ENCODE peak calls at places on chromosome 3, in eight cellular contexts. E is CD4-positive, alpha-beta T cell; B is NCI-H748 treated with DMSO at 0.1 percent for 48 hours; G is activated CD4-positive, alpha-beta T cell treated with anti-CD3 and anti-CD28 coated beads, Interleukin-2, amount 50 U/mL, for 4 hours; C is fibroblast of pulmonary artery; Z is T follicular helper cell; O is putamen; P is psoas muscle. M is an unnamed sample.

GRCh38 chr3:189309400-189309975 is 137.7 kb downstream of the TPRG1 start:
- DNase-seq in E (no peak), B (no peak), G (no peak), C (no peak), Z (no peak), O (no peak), P (no peak), M (no peak)

GRCh38 chr3:186815490-186815889 is 9.2 kb upstream of the RFC4 start:
- DNase-seq in E (no peak), B (no peak), G (no peak), C (peak), Z (no peak), O (no peak), P (no peak), M (peak)

GRCh38 chr3:149384911-149385321 is 7.5 kb upstream of the TM4SF1 start:
- DNase-seq in E (no peak), B (no peak), G (no peak), C (peak), Z (no peak), O (no peak), P (no peak), M (peak)

GRCh38 chr3:11757441-11757875 is 89.2 kb downstream of the TAMM41 start:
- DNase-seq in E (no peak), B (no peak), G (no peak), C (peak), Z (no peak), O (no peak), P (peak), M (peak)

GRCh38 chr3:13316603-13317002 is 103.5 kb downstream of the NUP210 start:
- DNase-seq in E (no peak), B (no peak), G (no peak), C (no peak), Z (no peak), O (no peak), P (no peak), M (no peak)

GRCh38 chr3:94076055-94076454 is 13.2 kb downstream of the NSUN3 start:
- DNase-seq in E (no peak), B (no peak), G (no peak), C (peak), Z (no peak), O (no peak), P (no peak), M (no peak)

GRCh38 chr3:50516048-50516871 is 12.8 kb upstream of the CACNA2D2 start:
- DNase-seq in E (no peak), B (no peak), G (no peak), C (peak), Z (no peak), O (no peak), P (peak), M (no peak)

GRCh38 chr3:55729546-55729945 is 242.4 kb upstream of the WNT5A start:
- DNase-seq in E (no peak), B (no peak), G (no peak), C (no peak), Z (no peak), O (no peak), P (no peak), M (no peak)

GRCh38 chr3:72446406-72447058 is 401.7 kb downstream of the SHQ1 start:
- DNase-seq in E (peak), B (no peak), G (peak), C (peak), Z (peak), O (peak), P (no peak), M (peak)

GRCh38 chr3:57019057-57019456 is 41.4 kb upstream of the SPATA12 start:
- DNase-seq in E (no peak), B (no peak), G (no peak), C (no peak), Z (no peak), O (no peak), P (no peak), M (no peak)

GRCh38 chr3:134777341-134777740 is 17.7 kb upstream of the EPHB1 start:
- DNase-seq in E (no peak), B (no peak), G (no peak), C (no peak), Z (no peak), O (no peak), P (no peak), M (no peak)

GRCh38 chr3:42853739-42854302 is 21.9 kb downstream of the CYP8B1 start:
- DNase-seq in E (no peak), B (peak), G (no peak), C (no peak), Z (no peak), O (no peak), P (no peak), M (no peak)

GRCh38 chr3:130576571-130577266 is 59.7 kb downstream of the COL6A6 start:
- DNase-seq in E (no peak), B (no peak), G (no peak), C (peak), Z (no peak), O (no peak), P (no peak), M (no peak)

GRCh38 chr3:146136647-146137046 is 24.3 kb downstream of the PLOD2 start:
- DNase-seq in E (no peak), B (no peak), G (no peak), C (no peak), Z (no peak), O (no peak), P (no peak), M (no peak)

GRCh38 chr3:113753376-113753985 is 6.6 kb downstream of the ATP6V1A start:
- DNase-seq in E (no peak), B (no peak), G (no peak), C (no peak), Z (no peak), O (no peak), P (no peak), M (no peak)

GRCh38 chr3:18098960-18099587 is 326.1 kb downstream of the SATB1 start:
- DNase-seq in E (no peak), B (peak), G (no peak), C (peak), Z (no peak), O (no peak), P (no peak), M (no peak)

GRCh38 chr3:196608693-196609092 is 30.8 kb upstream of the NRROS start:
- DNase-seq in E (no peak), B (no peak), G (no peak), C (no peak), Z (no peak), O (no peak), P (no peak), M (no peak)

GRCh38 chr3:81105761-81106160 is 655.7 kb downstream of the GBE1 start:
- DNase-seq in E (no peak), B (no peak), G (no peak), C (peak), Z (no peak), O (no peak), P (no peak), M (peak)

GRCh38 chr3:190581041-190581501 is 67.2 kb downstream of the IL1RAP start:
- DNase-seq in E (no peak), B (no peak), G (no peak), C (peak), Z (no peak), O (no peak), P (no peak), M (peak)

GRCh38 chr3:183210862-183211341 is 42.2 kb upstream of the B3GNT5 start:
- DNase-seq in E (no peak), B (no peak), G (peak), C (no peak), Z (no peak), O (no peak), P (no peak), M (no peak)

GRCh38 chr3:54087581-54088410 is 34.6 kb upstream of the CACNA2D3 start:
- DNase-seq in E (no peak), B (no peak), G (no peak), C (peak), Z (no peak), O (no peak), P (no peak), M (no peak)

GRCh38 chr3:156614642-156615511 is 59.5 kb upstream of the TIPARP start:
- DNase-seq in E (no peak), B (no peak), G (no peak), C (peak), Z (no peak), O (no peak), P (no peak), M (no peak)

GRCh38 chr3:188448813-188449212 is 294.9 kb downstream of the LPP start:
- DNase-seq in E (no peak), B (no peak), G (no peak), C (no peak), Z (no peak), O (no peak), P (no peak), M (no peak)

GRCh38 chr3:115788921-115789470 is 165.7 kb downstream of the GAP43 start:
- DNase-seq in E (no peak), B (no peak), G (no peak), C (peak), Z (no peak), O (no peak), P (no peak), M (no peak)

GRCh38 chr3:161310649-161311423 is 60.5 kb downstream of the SPTSSB start:
- DNase-seq in E (peak), B (no peak), G (peak), C (no peak), Z (peak), O (no peak), P (no peak), M (no peak)

GRCh38 chr3:16884084-16884747 is 539 bp upstream of the PLCL2 start:
- DNase-seq in E (peak), B (no peak), G (peak), C (peak), Z (peak), O (no peak), P (peak), M (peak)

GRCh38 chr3:157247391-157247790 is 87.4 kb upstream of the CCNL1 start:
- DNase-seq in E (no peak), B (no peak), G (no peak), C (peak), Z (no peak), O (no peak), P (no peak), M (peak)

GRCh38 chr3:53503185-53503584 is 8.8 kb downstream of the CACNA1D start:
- DNase-seq in E (no peak), B (no peak), G (no peak), C (no peak), Z (no peak), O (no peak), P (no peak), M (no peak)

GRCh38 chr3:134598813-134599563 is 51.8 kb downstream of the KY start:
- DNase-seq in E (no peak), B (no peak), G (no peak), C (no peak), Z (no peak), O (no peak), P (no peak), M (no peak)

GRCh38 chr3:87468235-87468634 is 191.9 kb upstream of the POU1F1 start:
- DNase-seq in E (no peak), B (no peak), G (no peak), C (no peak), Z (no peak), O (no peak), P (no peak), M (no peak)

GRCh38 chr3:134302674-134303073 is 52.0 kb upstream of the RYK start:
- DNase-seq in E (no peak), B (no peak), G (no peak), C (no peak), Z (no peak), O (no peak), P (no peak), M (no peak)

GRCh38 chr3:156605686-156606605 is 51.0 kb upstream of the SSR3 start:
- DNase-seq in E (no peak), B (peak), G (no peak), C (peak), Z (no peak), O (no peak), P (peak), M (peak)

GRCh38 chr3:61414456-61414855 is 146.9 kb upstream of the PTPRG start:
- DNase-seq in E (no peak), B (no peak), G (no peak), C (no peak), Z (no peak), O (no peak), P (no peak), M (no peak)

GRCh38 chr3:93906245-93906644 is 67.5 kb downstream of the PROS1 start:
- DNase-seq in E (no peak), B (no peak), G (no peak), C (no peak), Z (no peak), O (no peak), P (no peak), M (no peak)

GRCh38 chr3:16326724-16327349 is 61.8 kb downstream of the OXNAD1 start:
- DNase-seq in E (no peak), B (no peak), G (no peak), C (no peak), Z (no peak), O (no peak), P (no peak), M (no peak)

GRCh38 chr3:124887177-124887995 is at the start of gene ITGB5:
- DNase-seq in E (peak), B (no peak), G (no peak), C (peak), Z (no peak), O (no peak), P (peak), M (peak)

M was measured in lung microvascular endothelial cell.